ENCODE peak calls at places on chromosome 21, in five cellular contexts. R is tibial nerve, U is left lung, Y is AG10803, F is Peyer's patch. B is an unnamed sample.

GRCh38 chr21:26067836-26068401 is 102.7 kb downstream of the APP start:
- DNase-seq in R (no peak), U (no peak), Y (no peak), F (no peak), B (no peak)

GRCh38 chr21:32015740-32016139 is 142.9 kb downstream of the HUNK start:
- DNase-seq in R (no peak), U (no peak), Y (no peak), F (no peak), B (no peak)

GRCh38 chr21:31255846-31256395 is 88.1 kb downstream of the TIAM1 start:
- DNase-seq in R (no peak), U (no peak), Y (no peak), F (no peak), B (no peak)

GRCh38 chr21:33234618-33235520 is 5.1 kb downstream of the IFNAR2 start:
- DNase-seq in R (no peak), U (no peak), Y (no peak), F (no peak), B (no peak)

GRCh38 chr21:33259995-33260394 is 6.2 kb upstream of the IL10RB start:
- DNase-seq in R (no peak), U (no peak), Y (no peak), F (peak), B (no peak)

GRCh38 chr21:25518491-25518911 is 88.8 kb downstream of the MRPL39 start:
- DNase-seq in R (no peak), U (no peak), Y (peak), F (no peak), B (no peak)

GRCh38 chr21:40404319-40404906 is 442.5 kb downstream of the DSCAM start:
- DNase-seq in R (peak), U (peak), Y (no peak), F (no peak), B (no peak)

GRCh38 chr21:15134711-15135110 is 69.9 kb upstream of the NRIP1 start:
- DNase-seq in R (no peak), U (no peak), Y (no peak), F (peak), B (no peak)

GRCh38 chr21:27190601-27191000 is 223.7 kb upstream of the ADAMTS5 start:
- DNase-seq in R (peak), U (peak), Y (peak), F (no peak), B (peak)

GRCh38 chr21:16241500-16241963 is 511.8 kb downstream of the USP25 start:
- DNase-seq in R (no peak), U (no peak), Y (no peak), F (no peak), B (no peak)

GRCh38 chr21:25790122-25790951 is 55.6 kb downstream of the GABPA start:
- DNase-seq in R (peak), U (no peak), Y (peak), F (no peak), B (peak)

GRCh38 chr21:15197696-15198095 is 132.9 kb upstream of the NRIP1 start:
- DNase-seq in R (no peak), U (no peak), Y (no peak), F (no peak), B (no peak)

GRCh38 chr21:24110846-24111245 is 1496.4 kb downstream of the MRPL39 start:
- DNase-seq in R (no peak), U (no peak), Y (no peak), F (no peak), B (no peak)

GRCh38 chr21:19713324-19713723 is 1284.9 kb upstream of the NCAM2 start:
- DNase-seq in R (no peak), U (no peak), Y (no peak), F (no peak), B (no peak)

GRCh38 chr21:16773206-16773605 is 739.6 kb upstream of the CXADR start:
- DNase-seq in R (no peak), U (no peak), Y (peak), F (no peak), B (peak)

GRCh38 chr21:36658926-36659325 is 40.0 kb upstream of the SIM2 start:
- DNase-seq in R (no peak), U (no peak), Y (no peak), F (no peak), B (no peak)
- H3K4me3 ChIP-seq in R (no peak), U (no peak), Y (no peak), F (no peak), B (no peak)

GRCh38 chr21:38716942-38717341 is 88.8 kb upstream of the ETS2 start:
- DNase-seq in R (no peak), U (no peak), Y (peak), F (no peak), B (no peak)

GRCh38 chr21:38716088-38716487 is 89.6 kb upstream of the ETS2 start:
- DNase-seq in R (no peak), U (no peak), Y (no peak), F (no peak), B (no peak)

GRCh38 chr21:38714998-38715397 is 90.7 kb upstream of the ETS2 start:
- DNase-seq in R (no peak), U (no peak), Y (peak), F (no peak), B (no peak)

DNA sequence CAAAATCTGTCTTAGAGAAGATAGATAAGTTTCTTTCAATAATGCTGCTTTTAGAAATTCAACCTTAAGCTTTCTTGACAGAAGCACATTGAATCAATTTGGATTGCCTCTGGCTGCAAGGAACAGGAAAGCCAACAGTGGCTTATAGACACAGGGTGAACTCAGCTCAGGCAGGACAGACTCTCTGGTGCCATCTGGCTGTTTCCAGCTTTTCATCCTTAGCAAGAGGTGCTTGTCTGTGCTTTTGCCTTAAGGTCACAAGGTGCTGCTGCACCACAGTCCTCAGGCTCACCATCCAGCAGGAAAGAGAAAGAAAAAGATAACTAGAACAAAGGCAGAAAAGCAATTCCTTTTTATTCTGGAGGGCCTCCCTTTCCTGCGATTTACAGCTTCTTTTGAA is 93.7 kb upstream of the ETS2 start:
- DNase-seq in R (no peak), U (no peak), Y (peak), F (no peak), B (peak)
- TF ChIP-seq CTCF in R (peak), U (peak), Y (peak), F (peak), B (peak)

DNA sequence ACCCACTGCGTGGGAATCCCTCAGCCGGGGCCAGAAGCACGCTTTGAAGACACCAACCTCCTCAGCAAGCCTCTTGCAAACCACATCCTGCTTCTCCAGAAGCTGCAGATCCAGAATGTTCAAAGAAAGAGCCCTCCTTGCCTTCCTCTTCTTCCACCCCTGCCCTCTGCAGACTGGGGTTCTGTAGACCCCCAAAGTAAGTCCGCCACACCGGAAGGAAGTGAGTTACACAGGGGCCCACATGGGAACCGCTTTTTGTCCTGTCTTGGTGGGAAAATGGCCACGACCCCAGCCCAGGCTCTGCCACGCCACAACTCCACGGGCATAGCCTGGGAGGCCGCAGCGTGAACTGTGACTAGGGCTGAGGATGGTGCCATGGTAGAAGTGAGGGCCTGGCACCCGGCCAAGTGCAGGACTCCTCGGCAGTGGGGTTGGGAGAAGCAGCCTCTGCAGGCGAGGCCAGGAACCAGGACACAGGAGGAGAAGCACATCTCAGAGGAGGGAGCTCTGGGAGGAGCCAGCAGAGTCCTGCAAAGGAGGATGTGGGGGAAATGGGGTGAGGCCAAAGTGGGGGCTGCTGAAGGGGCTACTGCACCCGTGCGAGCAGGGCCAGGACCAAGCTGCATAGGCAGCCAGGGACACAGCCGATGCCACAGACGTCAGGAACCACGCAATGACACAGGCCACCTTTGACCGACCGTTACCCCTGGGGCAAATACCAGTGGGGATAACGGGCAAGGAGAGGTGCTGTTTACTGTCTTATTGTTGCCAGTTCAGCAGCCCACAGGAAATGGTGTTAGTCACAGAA is 30.9 kb downstream of the PDE9A start:
- DNase-seq in R (no peak), U (no peak), Y (no peak), F (peak), B (no peak)
- H3K4me3 ChIP-seq in R (no peak), U (no peak), Y (no peak), F (no peak), B (no peak)

GRCh38 chr21:28333455-28334108 is 659.1 kb downstream of the LTN1 start:
- DNase-seq in R (no peak), U (no peak), Y (peak), F (no peak), B (peak)

GRCh38 chr21:28337319-28337718 is 655.4 kb downstream of the LTN1 start:
- DNase-seq in R (no peak), U (no peak), Y (peak), F (no peak), B (peak)

GRCh38 chr21:28338906-28339305 is 653.8 kb downstream of the LTN1 start:
- DNase-seq in R (no peak), U (no peak), Y (no peak), F (no peak), B (no peak)

GRCh38 chr21:28334407-28334806 is 658.3 kb downstream of the LTN1 start:
- DNase-seq in R (no peak), U (no peak), Y (no peak), F (no peak), B (no peak)

GRCh38 chr21:28336299-28336698 is 656.4 kb downstream of the LTN1 start:
- DNase-seq in R (no peak), U (no peak), Y (peak), F (no peak), B (peak)
- TF ChIP-seq CTCF in R (peak), U (peak), Y (peak), F (peak), B (peak)

GRCh38 chr21:45642122-45642813 is 1.3 kb upstream of the PCBP3 start:
- DNase-seq in R (no peak), U (peak), Y (no peak), F (no peak), B (no peak)
- H3K4me3 ChIP-seq in R (peak), U (peak), Y (no peak), F (peak), B (no peak)

GRCh38 chr21:41763398-41763931 is 3.4 kb downstream of the RIPK4 start:
- DNase-seq in R (no peak), U (no peak), Y (no peak), F (no peak), B (no peak)

GRCh38 chr21:41763996-41764395 is 2.9 kb downstream of the RIPK4 start:
- DNase-seq in R (no peak), U (no peak), Y (no peak), F (no peak), B (no peak)

GRCh38 chr21:41765393-41765950 is 1.4 kb downstream of the RIPK4 start:
- DNase-seq in R (no peak), U (no peak), Y (no peak), F (no peak), B (no peak)

GRCh38 chr21:41766051-41766882 is 585 bp downstream of the RIPK4 start:
- DNase-seq in R (no peak), U (no peak), Y (no peak), F (no peak), B (no peak)

DNA sequence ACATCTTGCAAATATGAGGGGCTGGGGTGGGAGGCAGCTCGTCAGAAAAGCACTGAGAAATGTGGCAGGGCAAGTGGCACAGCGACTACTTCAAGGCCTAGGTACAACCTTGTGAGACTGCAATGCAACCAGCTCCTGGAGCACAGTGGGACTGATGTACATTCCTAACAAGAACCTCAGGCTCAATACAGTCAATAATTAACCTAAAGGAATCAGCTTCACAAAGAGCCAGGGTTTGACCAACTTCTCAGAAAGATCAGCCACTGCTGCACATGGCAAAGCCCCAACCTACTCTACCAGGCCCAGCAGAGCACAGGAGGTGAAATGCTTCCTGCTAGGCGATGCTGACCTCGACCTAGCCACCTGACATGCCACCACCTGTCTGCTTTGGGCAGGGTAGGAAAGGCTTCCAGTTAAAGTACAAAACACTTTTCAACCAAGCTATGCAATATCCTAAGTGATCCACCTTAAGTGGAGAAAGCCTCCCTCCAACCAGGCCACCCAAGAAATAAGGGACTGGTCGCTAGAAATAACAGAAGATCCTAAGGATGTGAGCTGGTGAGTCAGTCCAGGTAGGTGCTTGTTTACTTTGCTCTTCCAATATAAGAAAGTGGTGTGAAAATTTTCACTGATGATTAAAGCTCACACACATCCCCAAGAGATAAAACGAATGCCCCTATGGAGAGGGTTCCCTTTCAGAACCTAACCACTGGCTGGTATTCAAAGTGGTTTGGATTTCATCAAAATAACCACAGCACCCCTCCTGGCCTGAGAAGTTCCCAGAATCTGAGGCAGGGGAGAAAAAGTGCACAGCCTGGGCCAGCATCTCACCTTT is 2.1 kb downstream of the RIPK4 start:
- DNase-seq in R (no peak), U (no peak), Y (no peak), F (no peak), B (no peak)
- TF ChIP-seq CTCF in R (no peak), U (no peak), Y (no peak), F (no peak), B (no peak)

GRCh38 chr21:29073222-29074006 is at the start of gene CCT8:
- DNase-seq in R (peak), U (peak), Y (peak), F (peak), B (peak)

GRCh38 chr21:29075706-29076447 is 2.4 kb upstream of the CCT8 start:
- DNase-seq in R (no peak), U (no peak), Y (no peak), F (no peak), B (no peak)

GRCh38 chr21:29072873-29073221 is 601 bp downstream of the CCT8 start:
- DNase-seq in R (no peak), U (no peak), Y (peak), F (no peak), B (no peak)

GRCh38 chr21:29074783-29075182 is 1.3 kb upstream of the CCT8 start:
- DNase-seq in R (no peak), U (no peak), Y (no peak), F (no peak), B (no peak)

GRCh38 chr21:29074007-29074376 is 544 bp upstream of the CCT8 start:
- DNase-seq in R (no peak), U (no peak), Y (no peak), F (no peak), B (no peak)
- H3K4me3 ChIP-seq in R (peak), U (peak), Y (peak), F (peak), B (peak)

DNA sequence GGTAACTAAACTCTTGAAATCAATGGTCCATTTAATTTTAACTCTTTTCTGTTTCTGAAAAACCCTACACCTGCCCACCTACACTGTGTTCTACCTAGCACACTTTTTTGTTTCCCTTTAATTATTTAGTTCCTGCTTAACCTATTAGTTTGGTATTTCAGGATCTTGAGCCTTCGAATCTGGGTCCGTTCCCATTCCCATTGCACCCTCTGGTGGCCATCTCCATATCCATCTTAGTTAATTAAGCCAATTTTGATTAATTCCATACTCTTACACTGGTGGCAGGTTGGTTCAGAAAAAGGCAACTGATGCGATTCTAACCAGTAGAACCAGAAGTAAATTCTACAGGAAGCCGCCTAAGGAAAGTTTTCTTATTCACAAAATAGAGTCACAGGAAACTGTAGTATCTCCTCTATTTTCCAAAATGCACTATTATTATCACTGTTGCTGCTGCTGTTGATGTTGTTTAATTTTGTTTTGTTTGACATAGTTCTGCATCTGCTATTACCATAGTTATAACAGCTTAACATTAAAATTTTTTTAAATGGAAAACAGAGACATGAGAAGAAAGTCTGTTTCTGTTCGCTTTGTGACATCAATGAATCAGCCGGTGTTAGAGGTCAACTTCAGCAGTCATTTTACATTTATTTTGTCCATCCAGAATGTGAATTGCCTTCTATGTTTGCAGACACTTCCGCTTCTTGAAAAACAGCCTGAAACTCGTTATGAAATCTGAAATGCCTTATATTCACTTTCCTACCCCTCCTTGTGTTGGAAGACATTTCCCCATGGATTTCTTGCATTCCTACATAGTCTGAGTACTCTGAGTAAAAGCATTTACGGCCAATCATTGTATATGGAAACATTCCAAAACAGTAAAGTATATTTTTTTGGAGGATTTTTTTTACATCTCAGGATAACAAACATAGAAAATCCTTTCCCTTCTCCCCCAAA is 115.5 kb upstream of the NCAM2 start:
- DNase-seq in R (peak), U (no peak), Y (no peak), F (no peak), B (peak)
- TF ChIP-seq CTCF in R (peak), U (peak), Y (no peak), F (peak), B (peak)

DNA sequence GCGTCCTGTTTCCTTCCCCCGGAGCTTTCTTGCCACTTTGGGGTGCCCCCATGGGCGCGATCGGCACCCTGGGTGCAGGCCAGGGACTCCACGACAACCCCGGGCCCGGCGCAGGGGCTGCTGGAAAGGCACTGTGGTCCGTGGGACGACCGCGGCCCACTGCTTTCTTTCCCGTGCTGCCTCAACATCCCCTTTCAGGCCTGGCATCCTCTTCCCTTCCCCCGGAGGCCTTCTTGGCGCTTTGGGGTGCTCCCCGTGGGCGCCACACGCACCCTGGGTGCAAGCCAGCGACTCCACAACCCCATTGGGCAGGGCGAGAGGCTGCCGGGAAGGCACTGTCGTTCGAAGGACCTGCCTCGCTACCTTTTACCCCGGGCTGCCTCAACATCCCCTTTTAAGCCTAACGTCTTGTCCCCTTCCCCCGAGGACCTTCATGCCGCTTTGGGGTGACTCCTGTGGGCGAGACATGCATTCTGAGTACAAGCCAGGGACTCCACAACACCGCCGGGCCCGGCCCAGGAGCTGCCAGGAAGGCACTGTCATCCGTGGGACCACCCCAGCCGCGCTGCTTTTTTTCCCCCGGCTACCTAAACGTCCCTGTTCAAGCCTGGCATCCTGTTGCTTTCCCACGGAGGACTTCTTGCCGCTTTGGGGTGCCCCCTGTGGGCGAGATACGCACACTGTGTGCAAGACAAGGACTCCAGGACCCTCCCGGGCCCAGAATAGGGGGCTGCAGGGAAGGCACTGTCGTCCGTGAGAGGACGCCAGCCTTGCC is 137.8 kb downstream of the LIPI start:
- DNase-seq in R (no peak), U (no peak), Y (no peak), F (no peak), B (no peak)
- H3K4me3 ChIP-seq in R (no peak), U (no peak), Y (no peak), F (no peak), B (no peak)

GRCh38 chr21:34636961-34637360 is 22.0 kb upstream of the RCAN1 start:
- DNase-seq in R (no peak), U (no peak), Y (no peak), F (no peak), B (no peak)

GRCh38 chr21:34639250-34639649 is 24.3 kb upstream of the RCAN1 start:
- DNase-seq in R (no peak), U (no peak), Y (no peak), F (no peak), B (no peak)

GRCh38 chr21:34639882-34640788 is 25.2 kb upstream of the RCAN1 start:
- DNase-seq in R (no peak), U (no peak), Y (no peak), F (no peak), B (no peak)

GRCh38 chr21:34642211-34643075 is 26.4 kb upstream of the CLIC6 start:
- DNase-seq in R (no peak), U (no peak), Y (peak), F (no peak), B (no peak)

GRCh38 chr21:34640858-34641257 is 25.9 kb upstream of the RCAN1 start:
- DNase-seq in R (no peak), U (no peak), Y (peak), F (no peak), B (peak)
- TF ChIP-seq CTCF in R (no peak), U (no peak), Y (no peak), F (no peak), B (no peak)